ENCODE peak calls at places on chromosomes 6 and 20, in six cellular contexts. U, Z, L, X, E and J are unnamed samples.

GRCh38 chr6:29071831-29072723 is 15.0 kb downstream of the OR2B3 start:
- DNase-seq in U (no peak), L (no peak), E (peak), X (no peak), Z (peak), J (peak)

GRCh38 chr6:86832686-86833085 is 104.6 kb upstream of the HTR1E start:
- DNase-seq in X (no peak), L (no peak), E (no peak), U (no peak), Z (no peak), J (no peak)

GRCh38 chr6:166588691-166589333 is 2.3 kb upstream of the RAMACL start:
- DNase-seq in L (no peak), X (no peak), U (no peak), E (no peak), Z (no peak), J (no peak)

GRCh38 chr6:63487123-63487813 is 85.0 kb upstream of the LOC128125822 start:
- DNase-seq in U (no peak), L (no peak), E (no peak), X (no peak), Z (peak), J (no peak)

GRCh38 chr6:139547082-139547776 is 172.8 kb upstream of the CITED2 start:
- DNase-seq in Z (no peak), E (no peak), U (no peak), X (no peak), L (no peak), J (no peak)

GRCh38 chr20:58710481-58711265 is 18.1 kb downstream of the NPEPL1 start:
- DNase-seq in U (no peak), E (no peak), X (no peak), Z (peak), L (no peak), J (no peak)

GRCh38 chr6:44771647-44772415 is 384.3 kb downstream of the CDC5L start:
- DNase-seq in L (no peak), Z (peak), E (no peak), X (no peak), U (no peak), J (no peak)

GRCh38 chr6:74050921-74051320 is 354.9 kb downstream of the CD109 start:
- DNase-seq in Z (no peak), X (no peak), E (no peak), L (no peak), U (no peak), J (no peak)

GRCh38 chr6:112332274-112332673 is 14.9 kb upstream of the RFPL4B start:
- DNase-seq in L (no peak), Z (no peak), X (no peak), E (no peak), U (no peak), J (no peak)

GRCh38 chr20:848218-848617 is 14.7 kb downstream of the FAM110A start:
- DNase-seq in E (no peak), X (no peak), U (no peak), L (no peak), Z (no peak), J (no peak)

GRCh38 chr20:1313236-1313964 is 15.5 kb downstream of the SDCBP2 start:
- DNase-seq in Z (peak), L (peak), E (peak), X (peak), U (peak), J (peak)

GRCh38 chr20:24503352-24503931 is 34.0 kb downstream of the SYNDIG1 start:
- DNase-seq in X (no peak), L (peak), Z (peak), E (no peak), U (no peak), J (no peak)

GRCh38 chr6:134870677-134871498 is 79.0 kb downstream of the ALDH8A1 start:
- DNase-seq in X (no peak), L (no peak), E (no peak), U (no peak), Z (no peak), J (no peak)

GRCh38 chr6:56226946-56227879 is 20.2 kb downstream of the COL21A1 start:
- DNase-seq in L (no peak), E (no peak), Z (no peak), X (no peak), U (no peak), J (no peak)

GRCh38 chr6:75609639-75610590 is 8.2 kb downstream of the SENP6 start:
- DNase-seq in U (no peak), Z (no peak), E (no peak), L (no peak), X (no peak), J (no peak)

GRCh38 chr6:33822575-33823395 is 19.0 kb upstream of the MLN start:
- DNase-seq in L (no peak), X (no peak), E (peak), U (no peak), Z (no peak), J (no peak)

GRCh38 chr6:52929321-52930164 is 20.0 kb upstream of the GSTA3 start:
- DNase-seq in X (no peak), U (peak), E (peak), L (no peak), Z (peak), J (peak)

GRCh38 chr6:108627692-108628565 is 67.2 kb downstream of the FOXO3 start:
- DNase-seq in U (no peak), E (no peak), L (no peak), X (no peak), Z (no peak), J (no peak)

GRCh38 chr6:78492351-78493010 is 374.9 kb upstream of the IRAK1BP1 start:
- DNase-seq in Z (no peak), X (no peak), U (peak), L (no peak), E (no peak), J (no peak)

GRCh38 chr20:11777861-11778570 is 139.7 kb upstream of the BTBD3 start:
- DNase-seq in E (no peak), X (no peak), U (no peak), L (no peak), Z (peak), J (no peak)

GRCh38 chr6:152220785-152221184 is 413.3 kb downstream of the ESR1 start:
- DNase-seq in X (no peak), Z (no peak), L (peak), U (no peak), E (no peak), J (no peak)

GRCh38 chr6:30685157-30685976 is 1.1 kb downstream of the PPP1R18 start:
- DNase-seq in L (no peak), X (no peak), Z (no peak), U (no peak), E (no peak), J (peak)

GRCh38 chr20:54468082-54468481 is 7.3 kb upstream of the DOK5 start:
- DNase-seq in X (no peak), L (peak), E (no peak), Z (no peak), U (no peak), J (no peak)

GRCh38 chr6:102494808-102495207 is 1101.3 kb downstream of the GRIK2 start:
- DNase-seq in Z (no peak), X (no peak), E (no peak), L (no peak), U (no peak), J (no peak)

GRCh38 chr6:47414517-47415167 is 62.9 kb upstream of the CD2AP start:
- DNase-seq in Z (no peak), X (no peak), U (no peak), E (no peak), L (no peak), J (no peak)

GRCh38 chr6:42841844-42842584 is 37.4 kb upstream of the RPL7L1 start:
- DNase-seq in E (no peak), Z (peak), U (no peak), X (no peak), L (no peak), J (no peak)

GRCh38 chr6:30964075-30964474 is 19.4 kb upstream of the MUC21 start:
- DNase-seq in L (no peak), E (no peak), X (no peak), Z (no peak), U (no peak), J (no peak)

GRCh38 chr6:138724015-138724414 is 49.6 kb upstream of the CCDC28A start:
- DNase-seq in E (no peak), L (peak), Z (peak), X (no peak), U (no peak), J (peak)

DNA sequence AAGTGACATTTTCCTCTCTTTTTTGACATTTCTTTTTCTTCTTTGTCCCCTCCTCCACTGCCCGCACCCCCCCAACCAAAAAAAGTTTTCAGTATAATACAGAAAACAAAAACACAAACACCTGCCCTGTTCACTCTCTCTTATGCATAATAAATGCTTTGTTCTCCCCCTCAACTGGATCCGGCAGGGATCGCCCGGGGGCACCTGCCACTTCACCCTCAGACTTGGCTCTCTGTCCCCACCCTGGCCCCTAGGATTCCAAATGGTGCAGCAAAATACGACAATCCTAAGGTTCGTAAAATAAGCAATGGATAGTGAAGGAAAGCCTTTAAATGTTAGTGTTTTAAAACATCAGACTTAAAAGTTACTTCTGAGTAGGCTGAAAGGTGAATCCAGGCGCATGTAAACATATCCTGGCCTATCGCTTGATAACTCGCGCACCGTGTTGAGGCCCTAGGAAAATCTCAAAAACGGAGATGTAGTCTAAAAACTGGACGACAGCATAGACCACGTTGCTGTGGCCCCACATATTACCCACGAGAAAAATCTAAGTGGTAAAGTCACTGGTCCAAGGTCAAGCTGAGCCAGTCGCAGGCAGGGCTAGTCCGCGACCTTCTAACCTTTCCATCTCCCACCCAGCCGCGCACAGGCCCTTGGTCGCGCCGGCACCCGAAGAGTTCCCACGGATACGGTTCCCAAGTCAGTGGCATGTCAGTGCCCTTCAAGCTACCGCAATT is 130.8 kb downstream of the OGFRL1 start:
- DNase-seq in U (no peak), Z (no peak), E (no peak), L (peak), X (no peak), J (peak)
- H3K4me3 ChIP-seq in U (peak), Z (peak), E (peak), L (peak), X (peak), J (peak)

GRCh38 chr6:13812359-13812642 is 2.1 kb downstream of the MCUR1 start:
- DNase-seq in X (no peak), L (no peak), Z (no peak), E (no peak), U (no peak), J (no peak)

GRCh38 chr6:13813621-13814175 is 659 bp downstream of the MCUR1 start:
- DNase-seq in U (peak), L (peak), Z (peak), X (peak), E (peak), J (peak)

GRCh38 chr6:13813011-13813410 is 1.3 kb downstream of the MCUR1 start:
- DNase-seq in X (no peak), E (no peak), U (no peak), Z (no peak), L (no peak), J (no peak)

GRCh38 chr6:13814938-13815575 is 700 bp upstream of the MCUR1 start:
- DNase-seq in E (no peak), X (no peak), U (no peak), Z (no peak), L (no peak), J (no peak)

GRCh38 chr6:13814176-13814937 is at the start of gene MCUR1:
- DNase-seq in Z (peak), U (peak), X (peak), L (peak), E (peak), J (peak)
- TF ChIP-seq POLR2A in Z (peak), U (peak), X (peak), L (no peak), E (peak), J (peak)

GRCh38 chr20:47318596-47319516 is 37.6 kb downstream of the ZMYND8 start:
- DNase-seq in E (peak), X (peak), Z (peak), U (peak), L (peak), J (peak)

GRCh38 chr20:47318027-47318595 is 38.4 kb downstream of the ZMYND8 start:
- DNase-seq in U (peak), E (no peak), X (peak), Z (no peak), L (no peak), J (no peak)

GRCh38 chr20:47315339-47315662 is 41.2 kb downstream of the ZMYND8 start:
- DNase-seq in X (no peak), E (no peak), Z (no peak), U (no peak), L (no peak), J (no peak)

GRCh38 chr20:47316776-47317126 is 39.7 kb downstream of the ZMYND8 start:
- DNase-seq in X (no peak), U (peak), Z (no peak), E (no peak), L (no peak), J (no peak)

DNA sequence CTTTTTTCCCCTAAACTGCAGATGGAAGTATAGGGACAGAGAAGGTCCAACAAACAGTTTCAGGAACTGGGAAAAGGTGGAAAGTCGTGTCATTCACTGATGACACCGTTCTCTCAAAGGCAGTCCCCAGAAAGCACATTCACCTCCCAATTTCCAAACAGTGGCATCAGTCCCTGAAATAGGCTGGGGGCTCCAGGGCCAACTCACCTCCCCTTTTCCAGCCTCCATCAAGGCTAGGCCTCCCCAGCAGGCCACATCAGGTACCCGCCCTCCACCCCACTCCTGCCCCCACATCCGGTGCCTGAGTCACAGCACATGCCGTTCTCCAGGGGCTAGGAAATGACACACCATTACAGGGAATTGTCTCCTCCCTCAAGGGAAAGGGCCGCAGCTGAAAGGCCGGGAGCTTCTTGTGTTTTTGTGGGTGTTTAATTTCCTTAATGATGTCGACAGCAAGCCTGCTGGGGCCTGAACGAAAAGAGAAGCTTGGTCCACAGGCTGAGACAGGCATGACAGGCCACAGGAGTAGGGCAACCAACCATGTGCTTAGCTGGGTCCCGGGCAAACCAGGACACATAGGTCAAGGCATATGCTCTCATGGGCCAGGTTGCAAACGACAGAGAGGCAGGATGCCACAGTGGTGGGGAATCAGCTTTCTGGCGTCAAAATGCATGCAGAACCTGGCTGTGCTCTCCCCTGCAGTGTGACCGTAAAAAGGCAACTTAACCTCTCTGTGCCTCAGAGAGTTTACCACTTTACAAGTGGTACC is 39.2 kb downstream of the ZMYND8 start:
- DNase-seq in X (peak), Z (peak), L (peak), E (peak), U (peak), J (peak)
- TF ChIP-seq CTCF in X (no peak), Z (peak), L (no peak), E (no peak), U (no peak), J (no peak)

GRCh38 chr20:20366551-20366895 is 1.4 kb upstream of the INSM1 start:
- DNase-seq in L (no peak), Z (no peak), X (no peak), U (no peak), E (no peak), J (no peak)
- H3K4me3 ChIP-seq in L (no peak), Z (no peak), X (no peak), U (no peak), E (no peak), J (no peak)

GRCh38 chr20:63270606-63271325 is 1.8 kb upstream of the ARFGAP1 start:
- DNase-seq in U (no peak), E (no peak), Z (no peak), L (no peak), X (no peak), J (no peak)

GRCh38 chr20:63274381-63275228 is 2.0 kb downstream of the ARFGAP1 start:
- DNase-seq in X (no peak), U (no peak), E (no peak), Z (no peak), L (no peak), J (no peak)

GRCh38 chr20:63273180-63273579 is 567 bp downstream of the ARFGAP1 start:
- DNase-seq in L (no peak), Z (no peak), X (no peak), U (no peak), E (no peak), J (no peak)

GRCh38 chr20:63273635-63274380 is 1.2 kb downstream of the ARFGAP1 start:
- DNase-seq in X (no peak), L (no peak), U (no peak), Z (no peak), E (peak), J (no peak)

DNA sequence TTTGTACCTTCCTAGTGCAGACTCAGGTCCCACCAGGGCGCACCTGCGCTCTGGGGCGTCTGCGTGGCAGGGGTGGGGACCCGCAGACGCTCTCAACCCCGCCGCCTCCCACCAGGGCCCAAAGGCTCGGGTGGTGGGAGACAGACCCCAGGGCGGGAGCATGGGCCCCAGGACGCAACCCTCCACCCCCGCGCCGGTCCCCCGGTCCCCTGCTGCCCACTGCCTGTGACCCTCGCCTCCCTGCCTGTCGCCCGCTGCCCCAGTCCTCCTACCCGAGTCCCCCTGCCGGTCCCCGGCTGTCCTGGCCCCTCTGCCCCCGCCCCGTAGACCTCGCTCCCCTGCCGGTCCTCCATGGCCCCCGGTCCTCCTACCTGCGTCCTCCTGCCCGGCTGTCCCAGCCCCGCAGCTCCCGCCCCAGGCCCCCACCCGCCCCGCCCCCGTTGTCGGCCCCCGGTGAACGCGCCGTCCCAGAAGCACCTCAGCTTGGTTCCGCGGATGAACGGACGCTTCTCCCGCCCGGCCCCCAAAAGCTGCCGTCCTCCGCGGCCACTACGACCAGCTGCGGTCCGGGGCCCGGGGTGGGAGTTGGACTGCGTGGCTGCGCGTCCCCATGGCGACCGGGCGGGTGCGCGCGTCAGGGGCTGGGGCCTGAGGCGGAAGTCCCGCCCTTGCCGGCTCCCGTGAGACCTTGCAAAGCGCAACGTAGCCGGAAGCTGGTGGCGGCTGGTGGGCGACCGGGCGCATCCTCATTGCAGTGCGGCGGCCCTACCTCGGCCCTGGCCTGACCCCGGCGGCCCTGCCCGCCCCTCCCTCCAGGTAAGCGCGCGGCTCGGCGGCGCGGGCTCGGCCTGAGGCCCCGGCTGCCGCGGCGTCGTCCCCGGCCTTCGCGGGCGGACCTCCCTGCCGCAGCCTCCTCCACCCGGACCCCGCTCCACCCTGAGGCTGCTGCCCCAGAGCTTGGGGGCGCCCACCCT is at the start of gene ARFGAP1:
- DNase-seq in U (peak), Z (peak), E (peak), L (peak), X (peak), J (peak)
- TF ChIP-seq POLR2A in U (peak), Z (peak), E (peak), L (no peak), X (peak), J (peak)